ENCODE peak calls at places on chromosomes 11 and 22, in ten cellular contexts. One of them, this sample, is unnamed.

GRCh38 chr22:48765595-48765994 is 1062.1 kb downstream of the BRD1 start:
- DNase-seq in GM23338: no peak
- DNase-seq in GM23248: no peak
- DNase-seq in HepG2: no peak
- DNase-seq in neural progenitor cell: no peak
- DNase-seq in mammary epithelial cell: no peak
- DNase-seq in IMR-90: no peak
- DNase-seq in H9: no peak
- DNase-seq in Karpas-422: no peak
- DNase-seq in MM.1S: no peak
- DNase-seq in this sample: no peak

GRCh38 chr11:43987384-43988039 is 45.1 kb downstream of the C11orf96 start:
- DNase-seq in GM23338: no peak
- DNase-seq in GM23248: peak; percentile 86
- DNase-seq in HepG2: no peak
- DNase-seq in neural progenitor cell: no peak
- DNase-seq in mammary epithelial cell: peak; percentile 69
- DNase-seq in IMR-90: peak; percentile 80
- DNase-seq in H9: no peak
- DNase-seq in Karpas-422: no peak
- DNase-seq in MM.1S: no peak
- DNase-seq in this sample: peak; percentile 62

GRCh38 chr22:30714062-30714461 is 19.4 kb downstream of the OSBP2 start:
- DNase-seq in GM23338: no peak
- DNase-seq in GM23248: no peak
- DNase-seq in HepG2: no peak
- DNase-seq in neural progenitor cell: no peak
- DNase-seq in mammary epithelial cell: no peak
- DNase-seq in IMR-90: no peak
- DNase-seq in H9: no peak
- DNase-seq in Karpas-422: no peak
- DNase-seq in MM.1S: no peak
- DNase-seq in this sample: no peak

GRCh38 chr11:18304745-18305144 is 17.2 kb downstream of the HPS5 start:
- DNase-seq in GM23338: no peak
- DNase-seq in GM23248: no peak
- DNase-seq in HepG2: no peak
- DNase-seq in neural progenitor cell: no peak
- DNase-seq in mammary epithelial cell: no peak
- DNase-seq in IMR-90: no peak
- DNase-seq in H9: no peak
- DNase-seq in Karpas-422: no peak
- DNase-seq in MM.1S: no peak
- DNase-seq in this sample: no peak

GRCh38 chr11:114291847-114292680 is 4.1 kb upstream of the NNMT start:
- DNase-seq in GM23338: no peak
- DNase-seq in GM23248: peak; percentile 87
- DNase-seq in HepG2: no peak
- DNase-seq in neural progenitor cell: no peak
- DNase-seq in mammary epithelial cell: peak; percentile 45
- DNase-seq in IMR-90: peak; percentile 85
- DNase-seq in H9: no peak
- DNase-seq in Karpas-422: no peak
- DNase-seq in MM.1S: peak; percentile 23
- DNase-seq in this sample: peak; percentile 95

GRCh38 chr11:96827164-96827563 is 437.4 kb downstream of the JRKL start:
- DNase-seq in GM23338: peak; percentile 52
- DNase-seq in GM23248: peak; percentile 31
- DNase-seq in HepG2: no peak
- DNase-seq in neural progenitor cell: peak; percentile 47
- DNase-seq in mammary epithelial cell: no peak
- DNase-seq in IMR-90: peak; percentile 0
- DNase-seq in H9: no peak
- DNase-seq in Karpas-422: no peak
- DNase-seq in MM.1S: no peak
- DNase-seq in this sample: peak; percentile 22

GRCh38 chr11:4103269-4103668 is 8.7 kb downstream of the RRM1 start:
- DNase-seq in GM23338: no peak
- DNase-seq in GM23248: no peak
- DNase-seq in HepG2: no peak
- DNase-seq in neural progenitor cell: no peak
- DNase-seq in mammary epithelial cell: no peak
- DNase-seq in IMR-90: no peak
- DNase-seq in H9: no peak
- DNase-seq in Karpas-422: no peak
- DNase-seq in MM.1S: no peak
- DNase-seq in this sample: no peak

GRCh38 chr22:49620666-49621065 is 207.0 kb downstream of the BRD1 start:
- DNase-seq in GM23338: no peak
- DNase-seq in GM23248: no peak
- DNase-seq in HepG2: no peak
- DNase-seq in neural progenitor cell: no peak
- DNase-seq in mammary epithelial cell: no peak
- DNase-seq in IMR-90: no peak
- DNase-seq in H9: no peak
- DNase-seq in Karpas-422: no peak
- DNase-seq in MM.1S: no peak
- DNase-seq in this sample: no peak

GRCh38 chr11:845872-846271 is 3.2 kb downstream of the TSPAN4 start:
- DNase-seq in GM23338: no peak
- DNase-seq in GM23248: peak; percentile 43
- DNase-seq in HepG2: no peak
- DNase-seq in neural progenitor cell: no peak
- DNase-seq in mammary epithelial cell: no peak
- DNase-seq in IMR-90: no peak
- DNase-seq in H9: no peak
- DNase-seq in Karpas-422: no peak
- DNase-seq in MM.1S: no peak
- DNase-seq in this sample: peak; percentile 43

GRCh38 chr11:848988-849824 is 6.6 kb downstream of the TSPAN4 start:
- DNase-seq in GM23338: peak; percentile 84
- DNase-seq in GM23248: no peak
- DNase-seq in HepG2: no peak
- DNase-seq in neural progenitor cell: peak; percentile 91
- DNase-seq in mammary epithelial cell: no peak
- DNase-seq in IMR-90: no peak
- DNase-seq in H9: peak; percentile 82
- DNase-seq in Karpas-422: peak; percentile 72
- DNase-seq in MM.1S: peak; percentile 28
- DNase-seq in this sample: no peak

GRCh38 chr11:846496-847098 is 3.9 kb downstream of the TSPAN4 start:
- DNase-seq in GM23338: no peak
- DNase-seq in GM23248: peak; percentile 86
- DNase-seq in HepG2: no peak
- DNase-seq in neural progenitor cell: no peak
- DNase-seq in mammary epithelial cell: peak; percentile 63
- DNase-seq in IMR-90: peak; percentile 53
- DNase-seq in H9: no peak
- DNase-seq in Karpas-422: no peak
- DNase-seq in MM.1S: no peak
- DNase-seq in this sample: no peak

GRCh38 chr11:848380-848931 is 5.8 kb downstream of the TSPAN4 start:
- DNase-seq in GM23338: peak; percentile 70
- DNase-seq in GM23248: peak; percentile 63
- DNase-seq in HepG2: no peak
- DNase-seq in neural progenitor cell: peak; percentile 74
- DNase-seq in mammary epithelial cell: no peak
- DNase-seq in IMR-90: no peak
- DNase-seq in H9: peak; percentile 65
- DNase-seq in Karpas-422: peak; percentile 88
- DNase-seq in MM.1S: peak; percentile 49
- DNase-seq in this sample: no peak

GRCh38 chr11:847876-848275 is 5.2 kb downstream of the TSPAN4 start:
- DNase-seq in GM23338: no peak
- DNase-seq in GM23248: no peak
- DNase-seq in HepG2: no peak
- DNase-seq in neural progenitor cell: no peak
- DNase-seq in mammary epithelial cell: no peak
- DNase-seq in IMR-90: no peak
- DNase-seq in H9: no peak
- DNase-seq in Karpas-422: no peak
- DNase-seq in MM.1S: no peak
- DNase-seq in this sample: no peak
- H4K20me1 ChIP-seq in GM23338: peaks cover 17% of the 10 kb centered on the region
- H4K20me1 ChIP-seq in GM23248: no peaks in the 10 kb centered on the region
- H4K20me1 ChIP-seq in HepG2: peaks cover 4% of the 10 kb centered on the region
- H4K20me1 ChIP-seq in neural progenitor cell: peaks cover 43% of the 10 kb centered on the region
- H4K20me1 ChIP-seq in mammary epithelial cell: no peaks in the 10 kb centered on the region
- H4K20me1 ChIP-seq in IMR-90: peaks cover 42% of the 10 kb centered on the region
- H4K20me1 ChIP-seq in H9: peaks cover 6% of the 10 kb centered on the region
- H4K20me1 ChIP-seq in Karpas-422: peaks cover 14% of the 10 kb centered on the region
- H4K20me1 ChIP-seq in MM.1S: no peaks in the 10 kb centered on the region
- H4K20me1 ChIP-seq in this sample: no peaks in the 10 kb centered on the region

GRCh38 chr11:33179431-33179830 is 18.2 kb upstream of the CSTF3 start:
- DNase-seq in GM23338: peak; percentile 24
- DNase-seq in GM23248: no peak
- DNase-seq in HepG2: no peak
- DNase-seq in neural progenitor cell: no peak
- DNase-seq in mammary epithelial cell: no peak
- DNase-seq in IMR-90: no peak
- DNase-seq in H9: no peak
- DNase-seq in Karpas-422: peak; percentile 46
- DNase-seq in MM.1S: no peak
- DNase-seq in this sample: no peak
- H4K20me1 ChIP-seq in GM23338: no peaks in the 10 kb centered on the region
- H4K20me1 ChIP-seq in GM23248: no peaks in the 10 kb centered on the region
- H4K20me1 ChIP-seq in HepG2: no peaks in the 10 kb centered on the region
- H4K20me1 ChIP-seq in neural progenitor cell: no peaks in the 10 kb centered on the region
- H4K20me1 ChIP-seq in mammary epithelial cell: no peaks in the 10 kb centered on the region
- H4K20me1 ChIP-seq in IMR-90: no peaks in the 10 kb centered on the region
- H4K20me1 ChIP-seq in H9: no peaks in the 10 kb centered on the region
- H4K20me1 ChIP-seq in Karpas-422: no peaks in the 10 kb centered on the region
- H4K20me1 ChIP-seq in MM.1S: no peaks in the 10 kb centered on the region
- H4K20me1 ChIP-seq in this sample: no peaks in the 10 kb centered on the region

GRCh38 chr11:102447941-102448868 is 4.4 kb downstream of the TMEM123 start:
- DNase-seq in GM23338: no peak
- DNase-seq in GM23248: no peak
- DNase-seq in HepG2: no peak
- DNase-seq in neural progenitor cell: no peak
- DNase-seq in mammary epithelial cell: no peak
- DNase-seq in IMR-90: no peak
- DNase-seq in H9: no peak
- DNase-seq in Karpas-422: no peak
- DNase-seq in MM.1S: no peak
- DNase-seq in this sample: no peak

GRCh38 chr11:102448869-102449224 is 3.7 kb downstream of the TMEM123 start:
- DNase-seq in GM23338: no peak
- DNase-seq in GM23248: no peak
- DNase-seq in HepG2: peak; percentile 53
- DNase-seq in neural progenitor cell: no peak
- DNase-seq in mammary epithelial cell: no peak
- DNase-seq in IMR-90: no peak
- DNase-seq in H9: no peak
- DNase-seq in Karpas-422: no peak
- DNase-seq in MM.1S: no peak
- DNase-seq in this sample: no peak

GRCh38 chr11:102451041-102451692 is 1.4 kb downstream of the TMEM123 start:
- DNase-seq in GM23338: no peak
- DNase-seq in GM23248: no peak
- DNase-seq in HepG2: no peak
- DNase-seq in neural progenitor cell: no peak
- DNase-seq in mammary epithelial cell: no peak
- DNase-seq in IMR-90: no peak
- DNase-seq in H9: no peak
- DNase-seq in Karpas-422: peak; percentile 68
- DNase-seq in MM.1S: no peak
- DNase-seq in this sample: no peak

GRCh38 chr11:102451693-102452460 is 688 bp downstream of the TMEM123 start:
- DNase-seq in GM23338: peak; percentile 78
- DNase-seq in GM23248: peak; percentile 77
- DNase-seq in HepG2: peak; percentile 96
- DNase-seq in neural progenitor cell: peak; percentile 82
- DNase-seq in mammary epithelial cell: peak; percentile 58
- DNase-seq in IMR-90: peak; percentile 28
- DNase-seq in H9: peak; percentile 56
- DNase-seq in Karpas-422: peak; percentile 98
- DNase-seq in MM.1S: peak; percentile 89
- DNase-seq in this sample: peak; percentile 49

DNA sequence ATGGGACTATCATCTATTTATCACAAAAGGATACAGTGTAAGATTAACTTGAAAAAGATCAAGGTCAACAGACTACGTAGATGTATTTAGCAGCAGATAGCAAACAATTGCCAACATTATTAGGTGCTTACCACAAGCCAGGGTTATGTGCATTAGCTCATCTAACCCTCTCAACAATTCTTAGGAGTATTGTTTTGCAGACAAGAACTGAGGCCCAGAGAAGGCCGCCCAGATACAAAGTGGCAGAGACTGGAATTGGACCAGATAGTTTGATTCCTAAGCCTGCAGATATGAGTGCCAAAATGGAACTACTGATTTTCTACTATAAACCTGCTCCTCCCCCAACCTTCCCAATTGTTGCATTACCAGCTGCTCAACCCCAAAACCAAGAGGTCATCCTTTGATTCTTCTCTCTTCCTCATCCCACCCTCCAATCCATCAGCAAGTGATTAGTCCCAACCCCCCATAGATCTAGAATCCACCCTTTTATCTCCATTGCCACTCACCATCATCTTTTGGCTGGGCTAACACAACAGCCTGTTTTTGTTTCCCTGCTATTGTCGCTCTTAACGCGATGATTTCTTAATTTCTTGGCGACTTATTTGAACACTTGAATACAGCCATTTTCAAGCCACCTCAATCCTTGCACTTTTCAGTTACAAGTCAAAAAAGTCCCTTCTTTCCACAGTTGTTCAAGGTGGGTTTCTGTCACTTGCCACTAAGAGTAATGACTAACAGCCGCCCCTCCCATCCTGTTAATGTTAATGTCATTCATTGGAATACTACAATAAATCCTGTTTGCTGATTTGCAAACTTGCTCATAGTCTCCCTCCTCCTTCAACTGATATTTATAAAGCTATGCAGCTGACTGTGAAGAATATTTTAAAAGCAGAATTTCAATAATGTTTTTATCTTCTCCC is 2.7 kb downstream of the TMEM123 start:
- DNase-seq in GM23338: no peak
- DNase-seq in GM23248: no peak
- DNase-seq in HepG2: peak; percentile 53
- DNase-seq in neural progenitor cell: peak; percentile 32
- DNase-seq in mammary epithelial cell: no peak
- DNase-seq in IMR-90: no peak
- DNase-seq in H9: no peak
- DNase-seq in Karpas-422: no peak
- DNase-seq in MM.1S: no peak
- DNase-seq in this sample: peak; percentile 24
- H4K20me1 ChIP-seq in GM23338: peaks cover 47% of the 10 kb centered on the region
- H4K20me1 ChIP-seq in GM23248: no peaks in the 10 kb centered on the region
- H4K20me1 ChIP-seq in HepG2: peaks cover 67% of the 10 kb centered on the region
- H4K20me1 ChIP-seq in neural progenitor cell: peaks cover 42% of the 10 kb centered on the region
- H4K20me1 ChIP-seq in mammary epithelial cell: no peaks in the 10 kb centered on the region
- H4K20me1 ChIP-seq in IMR-90: peaks cover 9% of the 10 kb centered on the region
- H4K20me1 ChIP-seq in H9: no peaks in the 10 kb centered on the region
- H4K20me1 ChIP-seq in Karpas-422: peaks cover 44% of the 10 kb centered on the region
- H4K20me1 ChIP-seq in MM.1S: peaks cover 2% of the 10 kb centered on the region
- H4K20me1 ChIP-seq in this sample: no peaks in the 10 kb centered on the region

GRCh38 chr22:23243006-23243573 is 62.8 kb downstream of the BCR start:
- DNase-seq in GM23338: peak; percentile 96
- DNase-seq in GM23248: no peak
- DNase-seq in HepG2: no peak
- DNase-seq in neural progenitor cell: peak; percentile 86
- DNase-seq in mammary epithelial cell: no peak
- DNase-seq in IMR-90: no peak
- DNase-seq in H9: peak; percentile 88
- DNase-seq in Karpas-422: peak; percentile 87
- DNase-seq in MM.1S: no peak
- DNase-seq in this sample: peak; percentile 28

GRCh38 chr22:23240639-23241389 is 60.5 kb downstream of the BCR start:
- DNase-seq in GM23338: peak; percentile 76
- DNase-seq in GM23248: peak; percentile 24
- DNase-seq in HepG2: no peak
- DNase-seq in neural progenitor cell: peak; percentile 50
- DNase-seq in mammary epithelial cell: peak; percentile 15
- DNase-seq in IMR-90: no peak
- DNase-seq in H9: peak; percentile 67
- DNase-seq in Karpas-422: peak; percentile 61
- DNase-seq in MM.1S: no peak
- DNase-seq in this sample: no peak

GRCh38 chr22:23243859-23244689 is 63.8 kb downstream of the BCR start:
- DNase-seq in GM23338: no peak
- DNase-seq in GM23248: no peak
- DNase-seq in HepG2: no peak
- DNase-seq in neural progenitor cell: no peak
- DNase-seq in mammary epithelial cell: no peak
- DNase-seq in IMR-90: no peak
- DNase-seq in H9: no peak
- DNase-seq in Karpas-422: no peak
- DNase-seq in MM.1S: no peak
- DNase-seq in this sample: no peak

GRCh38 chr22:23241562-23242472 is 61.5 kb downstream of the BCR start:
- DNase-seq in GM23338: no peak
- DNase-seq in GM23248: no peak
- DNase-seq in HepG2: no peak
- DNase-seq in neural progenitor cell: no peak
- DNase-seq in mammary epithelial cell: no peak
- DNase-seq in IMR-90: no peak
- DNase-seq in H9: no peak
- DNase-seq in Karpas-422: no peak
- DNase-seq in MM.1S: no peak
- DNase-seq in this sample: no peak

GRCh38 chr22:23242473-23243001 is 62.2 kb downstream of the BCR start:
- DNase-seq in GM23338: peak; percentile 95
- DNase-seq in GM23248: no peak
- DNase-seq in HepG2: no peak
- DNase-seq in neural progenitor cell: peak; percentile 88
- DNase-seq in mammary epithelial cell: no peak
- DNase-seq in IMR-90: peak; percentile 46
- DNase-seq in H9: peak; percentile 95
- DNase-seq in Karpas-422: no peak
- DNase-seq in MM.1S: no peak
- DNase-seq in this sample: peak; percentile 58
- H4K20me1 ChIP-seq in GM23338: peaks cover 15% of the 10 kb centered on the region
- H4K20me1 ChIP-seq in GM23248: no peaks in the 10 kb centered on the region
- H4K20me1 ChIP-seq in HepG2: peaks cover 3% of the 10 kb centered on the region
- H4K20me1 ChIP-seq in neural progenitor cell: peaks cover 46% of the 10 kb centered on the region
- H4K20me1 ChIP-seq in mammary epithelial cell: no peaks in the 10 kb centered on the region
- H4K20me1 ChIP-seq in IMR-90: peaks cover 66% of the 10 kb centered on the region
- H4K20me1 ChIP-seq in H9: no peaks in the 10 kb centered on the region
- H4K20me1 ChIP-seq in Karpas-422: no peaks in the 10 kb centered on the region
- H4K20me1 ChIP-seq in MM.1S: peaks cover 83% of the 10 kb centered on the region
- H4K20me1 ChIP-seq in this sample: no peaks in the 10 kb centered on the region